ENCODE peak calls at places on chromosomes 6 and 20, in six cellular contexts. C is NCI-H460; A is CD8-positive, alpha-beta T cell; W is nephron progenitor cell; S is KG1; M is AG08395. Q is an unnamed sample.

GRCh38 chr20:59124326-59125029 is 39.1 kb upstream of the ZNF831 start:
- DNase-seq in W (no peak), S (no peak), A (no peak), M (no peak), C (no peak), Q (no peak)

GRCh38 chr6:28269492-28269891 is 2.5 kb downstream of the ZSCAN26 start:
- DNase-seq in M (peak), A (no peak), W (no peak), C (peak), S (no peak), Q (peak)

GRCh38 chr6:135319819-135320218 is 138.7 kb downstream of the MYB start:
- DNase-seq in A (no peak), S (no peak), M (no peak), C (no peak), W (no peak), Q (no peak)

GRCh38 chr6:41519748-41520699 is 26.2 kb upstream of the FOXP4 start:
- DNase-seq in A (no peak), C (no peak), S (no peak), M (no peak), W (no peak), Q (no peak)

GRCh38 chr6:23181301-23182110 is 612.1 kb downstream of the HDGFL1 start:
- DNase-seq in S (no peak), M (no peak), A (no peak), C (no peak), W (no peak), Q (peak)

GRCh38 chr20:33124994-33125393 is 43.0 kb upstream of the BPIFA2 start:
- DNase-seq in S (no peak), M (no peak), A (no peak), C (no peak), W (no peak), Q (no peak)

GRCh38 chr6:70857387-70858077 is 99.3 kb downstream of the B3GAT2 start:
- DNase-seq in S (no peak), M (no peak), A (no peak), W (no peak), C (no peak), Q (no peak)

GRCh38 chr6:40000964-40001515 is 66.8 kb upstream of the MOCS1 start:
- DNase-seq in W (no peak), A (no peak), C (no peak), S (no peak), M (no peak), Q (no peak)

GRCh38 chr6:11471261-11471660 is 66.3 kb upstream of the TMEM170B start:
- DNase-seq in A (no peak), C (no peak), W (no peak), M (no peak), S (no peak), Q (no peak)

GRCh38 chr20:59063358-59064213 is 21.0 kb upstream of the PRELID3B start:
- DNase-seq in A (no peak), S (no peak), C (peak), W (no peak), M (peak), Q (peak)

GRCh38 chr6:99349620-99350141 is at the start of gene FAXC:
- DNase-seq in M (peak), A (no peak), C (no peak), W (peak), S (no peak), Q (peak)

GRCh38 chr6:101662111-101662897 is 268.8 kb downstream of the GRIK2 start:
- DNase-seq in M (no peak), A (no peak), W (no peak), C (no peak), S (no peak), Q (no peak)

GRCh38 chr6:51349866-51350265 is 531.2 kb downstream of the TFAP2B start:
- DNase-seq in C (no peak), S (no peak), W (no peak), M (no peak), A (no peak), Q (no peak)

GRCh38 chr20:36830791-36831691 is 44.9 kb upstream of the TLDC2 start:
- DNase-seq in S (no peak), A (no peak), C (no peak), M (peak), W (no peak), Q (no peak)

GRCh38 chr6:135146160-135146920 is 34.8 kb upstream of the MYB start:
- DNase-seq in S (no peak), M (no peak), C (no peak), W (no peak), A (no peak), Q (peak)

GRCh38 chr6:29943053-29943966 is 978 bp downstream of the HLA-A start:
- DNase-seq in S (no peak), M (no peak), A (no peak), C (no peak), W (no peak), Q (no peak)

GRCh38 chr6:163405412-163406309 is 8.9 kb upstream of the QKI start:
- DNase-seq in W (no peak), A (no peak), C (no peak), S (peak), M (peak), Q (no peak)

GRCh38 chr20:4513720-4514119 is 208.0 kb upstream of the PRND start:
- DNase-seq in M (peak), C (peak), W (no peak), A (no peak), S (no peak), Q (no peak)

GRCh38 chr6:127791779-127792528 is 108.9 kb downstream of the THEMIS start:
- DNase-seq in W (no peak), A (no peak), S (no peak), C (no peak), M (no peak), Q (no peak)

GRCh38 chr20:50491168-50491567 is 19.0 kb upstream of the PTPN1 start:
- DNase-seq in M (no peak), W (no peak), S (no peak), A (no peak), C (no peak), Q (no peak)

GRCh38 chr6:166862287-166862977 is 93.9 kb downstream of the RNASET2 start:
- DNase-seq in A (no peak), M (peak), C (no peak), S (no peak), W (peak), Q (peak)

GRCh38 chr6:158856261-158856660 is 37.1 kb upstream of the EZR start:
- DNase-seq in W (no peak), S (no peak), C (no peak), M (no peak), A (no peak), Q (no peak)

GRCh38 chr20:2032168-2032567 is 38.3 kb upstream of the PDYN start:
- DNase-seq in W (peak), A (no peak), S (no peak), M (no peak), C (no peak), Q (no peak)

GRCh38 chr6:100353276-100354015 is 111.3 kb downstream of the SIM1 start:
- DNase-seq in S (no peak), C (no peak), A (no peak), W (no peak), M (peak), Q (no peak)

GRCh38 chr6:139147628-139148027 is 12.7 kb downstream of the HECA start:
- DNase-seq in M (no peak), W (no peak), C (no peak), A (no peak), S (no peak), Q (no peak)

GRCh38 chr6:159126590-159126989 is 42.6 kb upstream of the FNDC1 start:
- DNase-seq in W (no peak), A (no peak), C (no peak), M (no peak), S (no peak), Q (no peak)

GRCh38 chr6:101513181-101513580 is 119.7 kb downstream of the GRIK2 start:
- DNase-seq in M (no peak), A (no peak), W (no peak), S (no peak), C (no peak), Q (peak)

GRCh38 chr6:32196682-32197616 is 4.5 kb upstream of the GPSM3 start:
- DNase-seq in W (no peak), M (no peak), C (no peak), S (no peak), A (no peak), Q (no peak)

GRCh38 chr6:14682821-14683220 is 563.0 kb upstream of the JARID2 start:
- DNase-seq in C (no peak), W (no peak), M (peak), S (no peak), A (no peak), Q (peak)

GRCh38 chr20:45857114-45857835 is at the start of the genes ACOT8 and ZSWIM3:
- DNase-seq in C (peak), M (peak), W (peak), A (peak), S (peak), Q (peak)

GRCh38 chr6:107579413-107579812 is 89.5 kb downstream of the SOBP start:
- DNase-seq in M (no peak), C (no peak), S (no peak), W (no peak), A (no peak), Q (no peak)

GRCh38 chr20:63873477-63873971 is 8.5 kb downstream of the TPD52L2 start:
- DNase-seq in W (no peak), A (no peak), M (peak), S (peak), C (no peak), Q (no peak)

GRCh38 chr6:138692978-138693909 is 80.3 kb upstream of the CCDC28A start:
- DNase-seq in A (no peak), M (peak), W (peak), C (peak), S (no peak), Q (peak)

GRCh38 chr20:1577906-1578305 is 20.4 kb upstream of the SIRPD start:
- DNase-seq in A (no peak), W (no peak), C (no peak), M (peak), S (no peak), Q (peak)

GRCh38 chr20:13212750-13213149 is 8.3 kb upstream of the ISM1 start:
- DNase-seq in M (peak), A (no peak), C (no peak), W (no peak), S (no peak), Q (no peak)

GRCh38 chr6:23446394-23447001 is 679.5 kb upstream of the NRSN1 start:
- DNase-seq in W (peak), C (peak), A (no peak), M (peak), S (no peak), Q (peak)

GRCh38 chr6:169906004-169906740 is 154.8 kb downstream of the ERMARD start:
- DNase-seq in W (no peak), S (no peak), A (no peak), C (no peak), M (no peak), Q (no peak)

Q was measured in A673.